ENCODE peak calls at places on chromosomes 5 and 9, in four cellular contexts. One of them, this sample, is unnamed.

GRCh38 chr5:52024363-52024762 is 641.1 kb downstream of the ISL1 start:
- DNase-seq in A549: no peak
- DNase-seq in GM12878: no peak
- DNase-seq in K562: no peak
- DNase-seq in this sample: no peak

GRCh38 chr5:124162782-124163532 is 583.5 kb downstream of the ZNF608 start:
- DNase-seq in A549: no peak
- DNase-seq in GM12878: no peak
- DNase-seq in K562: no peak
- DNase-seq in this sample: peak

GRCh38 chr9:79129865-79130480 is 441.8 kb upstream of the TLE4 start:
- DNase-seq in A549: peak
- DNase-seq in GM12878: no peak
- DNase-seq in K562: peak
- DNase-seq in this sample: peak

GRCh38 chr9:137201205-137201868 is 796 bp upstream of the TPRN start:
- DNase-seq in A549: no peak
- DNase-seq in GM12878: no peak
- DNase-seq in K562: no peak
- DNase-seq in this sample: no peak

GRCh38 chr5:88787856-88788255 is 95.1 kb downstream of the MEF2C start:
- DNase-seq in A549: no peak
- DNase-seq in GM12878: no peak
- DNase-seq in K562: no peak
- DNase-seq in this sample: no peak

GRCh38 chr5:1460054-1460682 is 14.9 kb upstream of the SLC6A3 start:
- DNase-seq in A549: no peak
- DNase-seq in GM12878: no peak
- DNase-seq in K562: no peak
- DNase-seq in this sample: no peak

GRCh38 chr5:171450423-171451246 is 31.2 kb downstream of the FGF18 start:
- DNase-seq in A549: no peak
- DNase-seq in GM12878: no peak
- DNase-seq in K562: peak
- DNase-seq in this sample: peak

GRCh38 chr5:7419367-7419766 is 23.4 kb downstream of the ADCY2 start:
- DNase-seq in A549: no peak
- DNase-seq in GM12878: no peak
- DNase-seq in K562: no peak
- DNase-seq in this sample: no peak

GRCh38 chr5:6822556-6823343 is 109.5 kb downstream of the TENT4A start:
- DNase-seq in A549: no peak
- DNase-seq in GM12878: no peak
- DNase-seq in K562: no peak
- DNase-seq in this sample: no peak

GRCh38 chr5:177349762-177350161 is 1.7 kb downstream of the LMAN2 start:
- DNase-seq in A549: no peak
- DNase-seq in GM12878: no peak
- DNase-seq in K562: no peak
- DNase-seq in this sample: no peak

GRCh38 chr9:18855636-18856035 is 177.4 kb downstream of the SAXO1 start:
- DNase-seq in A549: no peak
- DNase-seq in GM12878: no peak
- DNase-seq in K562: no peak
- DNase-seq in this sample: no peak

GRCh38 chr9:89845321-89845720 is 240.5 kb downstream of the GADD45G start:
- DNase-seq in A549: no peak
- DNase-seq in GM12878: no peak
- DNase-seq in K562: no peak
- DNase-seq in this sample: no peak

GRCh38 chr5:152529456-152529855 is 124.4 kb upstream of the NMUR2 start:
- DNase-seq in A549: no peak
- DNase-seq in GM12878: no peak
- DNase-seq in K562: no peak
- DNase-seq in this sample: no peak

GRCh38 chr5:141413540-141414069 is 818 bp downstream of the PCDHGA10 start:
- DNase-seq in A549: no peak
- DNase-seq in GM12878: no peak
- DNase-seq in K562: no peak
- DNase-seq in this sample: no peak

GRCh38 chr5:132854301-132854700 is 12.0 kb downstream of the GDF9 start:
- DNase-seq in A549: no peak
- DNase-seq in GM12878: no peak
- DNase-seq in K562: no peak
- DNase-seq in this sample: peak

GRCh38 chr5:143110591-143110990 is 292.9 kb downstream of the NR3C1 start:
- DNase-seq in A549: no peak
- DNase-seq in GM12878: no peak
- DNase-seq in K562: no peak
- DNase-seq in this sample: peak

GRCh38 chr9:127122176-127123151 is at the start of gene ANGPTL2:
- DNase-seq in A549: no peak
- DNase-seq in GM12878: no peak
- DNase-seq in K562: no peak
- DNase-seq in this sample: peak

GRCh38 chr5:176899296-176899891 is at the start of gene HK3:
- DNase-seq in A549: no peak
- DNase-seq in GM12878: no peak
- DNase-seq in K562: no peak
- DNase-seq in this sample: no peak

GRCh38 chr5:93579561-93580386 is 1.2 kb downstream of the NR2F1-AS1 start:
- DNase-seq in A549: no peak
- DNase-seq in GM12878: no peak
- DNase-seq in K562: no peak
- DNase-seq in this sample: peak

GRCh38 chr5:35182541-35183242 is 47.6 kb downstream of the PRLR start:
- DNase-seq in A549: no peak
- DNase-seq in GM12878: no peak
- DNase-seq in K562: no peak
- DNase-seq in this sample: no peak

GRCh38 chr9:38235244-38235643 is 157.3 kb upstream of the ALDH1B1 start:
- DNase-seq in A549: no peak
- DNase-seq in GM12878: no peak
- DNase-seq in K562: no peak
- DNase-seq in this sample: no peak

GRCh38 chr5:116303340-116303739 is 218.5 kb downstream of the COMMD10 start:
- DNase-seq in A549: no peak
- DNase-seq in GM12878: no peak
- DNase-seq in K562: no peak
- DNase-seq in this sample: no peak

GRCh38 chr5:91128604-91129003 is 254.5 kb downstream of the ARRDC3 start:
- DNase-seq in A549: no peak
- DNase-seq in GM12878: no peak
- DNase-seq in K562: no peak
- DNase-seq in this sample: peak

GRCh38 chr9:124511891-124512805 is 4.9 kb upstream of the NR5A1 start:
- DNase-seq in A549: no peak
- DNase-seq in GM12878: no peak
- DNase-seq in K562: peak
- DNase-seq in this sample: no peak

GRCh38 chr9:28073278-28073677 is 500.0 kb upstream of the C9orf72 start:
- DNase-seq in A549: peak
- DNase-seq in GM12878: no peak
- DNase-seq in K562: peak
- DNase-seq in this sample: peak

GRCh38 chr5:39376293-39376714 is 12.0 kb upstream of the C9 start:
- DNase-seq in A549: peak
- DNase-seq in GM12878: no peak
- DNase-seq in K562: peak
- DNase-seq in this sample: peak

GRCh38 chr9:109037946-109038345 is 24.6 kb upstream of the CTNNAL1 start:
- DNase-seq in A549: no peak
- DNase-seq in GM12878: no peak
- DNase-seq in K562: no peak
- DNase-seq in this sample: no peak

GRCh38 chr5:94674841-94675382 is 56.4 kb downstream of the SLF1 start:
- DNase-seq in A549: no peak
- DNase-seq in GM12878: no peak
- DNase-seq in K562: no peak
- DNase-seq in this sample: peak

GRCh38 chr9:110942522-110942921 is 95.7 kb downstream of the LPAR1 start:
- DNase-seq in A549: no peak
- DNase-seq in GM12878: no peak
- DNase-seq in K562: no peak
- DNase-seq in this sample: peak

GRCh38 chr5:168313596-168314204 is 22.3 kb downstream of the WWC1 start:
- DNase-seq in A549: no peak
- DNase-seq in GM12878: no peak
- DNase-seq in K562: no peak
- DNase-seq in this sample: no peak

GRCh38 chr5:168312606-168313297 is 21.3 kb downstream of the WWC1 start:
- DNase-seq in A549: no peak
- DNase-seq in GM12878: no peak
- DNase-seq in K562: no peak
- DNase-seq in this sample: no peak

GRCh38 chr5:168308976-168309598 is 17.6 kb downstream of the WWC1 start:
- DNase-seq in A549: no peak
- DNase-seq in GM12878: no peak
- DNase-seq in K562: no peak
- DNase-seq in this sample: no peak

GRCh38 chr5:168307925-168308584 is 16.6 kb downstream of the WWC1 start:
- DNase-seq in A549: no peak
- DNase-seq in GM12878: no peak
- DNase-seq in K562: no peak
- DNase-seq in this sample: no peak

GRCh38 chr5:168311061-168311566 is 19.7 kb downstream of the WWC1 start:
- DNase-seq in A549: no peak
- DNase-seq in GM12878: no peak
- DNase-seq in K562: peak
- DNase-seq in this sample: no peak
- TF ChIP-seq ELK1 in A549: no peak
- TF ChIP-seq ELK1 in GM12878: no peak
- TF ChIP-seq ELK1 in K562: no peak
- TF ChIP-seq ELK1 in this sample: no peak

DNA sequence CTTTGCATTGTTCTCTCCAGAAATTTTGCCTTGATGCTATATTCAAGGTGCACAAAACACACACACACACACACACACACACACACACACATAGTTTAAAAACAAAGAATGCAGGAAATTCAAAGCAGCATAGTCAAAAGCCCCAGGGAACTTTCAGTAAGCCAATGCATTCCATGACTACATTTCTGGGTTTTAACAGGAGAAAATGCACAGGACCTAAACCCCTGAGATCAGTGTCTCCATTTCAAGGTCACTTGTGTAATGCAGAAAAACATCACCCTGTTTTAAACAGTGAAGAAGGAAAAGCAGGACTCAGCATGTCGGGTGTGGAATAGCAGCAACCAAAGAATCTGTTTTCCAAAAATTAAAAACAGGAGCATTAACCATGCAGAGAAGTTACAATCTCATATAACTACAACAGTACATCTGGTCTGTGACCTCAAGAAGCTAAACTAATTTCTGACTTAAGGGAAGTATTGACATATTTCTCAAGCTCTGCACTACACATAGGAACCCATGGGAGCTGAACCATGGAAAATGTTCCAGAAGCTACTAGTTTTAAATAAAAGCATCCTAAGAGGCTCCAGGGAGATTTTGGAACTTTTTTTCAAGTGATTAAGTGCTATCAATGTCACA is 296.8 kb downstream of the HINT1 start:
- DNase-seq in A549: no peak
- DNase-seq in GM12878: no peak
- DNase-seq in K562: no peak
- DNase-seq in this sample: no peak
- TF ChIP-seq ELK1 in A549: no peak
- TF ChIP-seq ELK1 in GM12878: no peak
- TF ChIP-seq ELK1 in K562: no peak
- TF ChIP-seq ELK1 in this sample: no peak

GRCh38 chr9:135712571-135713295 is 10.7 kb downstream of the KCNT1 start:
- DNase-seq in A549: no peak
- DNase-seq in GM12878: no peak
- DNase-seq in K562: no peak
- DNase-seq in this sample: no peak

GRCh38 chr9:135714242-135715055 is 12.5 kb downstream of the KCNT1 start:
- DNase-seq in A549: no peak
- DNase-seq in GM12878: no peak
- DNase-seq in K562: no peak
- DNase-seq in this sample: no peak

GRCh38 chr9:135717410-135717809 is 15.4 kb downstream of the KCNT1 start:
- DNase-seq in A549: no peak
- DNase-seq in GM12878: no peak
- DNase-seq in K562: no peak
- DNase-seq in this sample: no peak

GRCh38 chr9:135716045-135716444 is 14.1 kb downstream of the KCNT1 start:
- DNase-seq in A549: no peak
- DNase-seq in GM12878: no peak
- DNase-seq in K562: no peak
- DNase-seq in this sample: no peak

GRCh38 chr9:135715056-135715595 is 13.1 kb downstream of the KCNT1 start:
- DNase-seq in A549: no peak
- DNase-seq in GM12878: no peak
- DNase-seq in K562: no peak
- DNase-seq in this sample: no peak
- TF ChIP-seq ELK1 in A549: no peak
- TF ChIP-seq ELK1 in GM12878: no peak
- TF ChIP-seq ELK1 in K562: no peak
- TF ChIP-seq ELK1 in this sample: no peak

GRCh38 chr5:61394078-61394701 is 62.1 kb downstream of the ZSWIM6 start:
- DNase-seq in A549: no peak
- DNase-seq in GM12878: no peak
- DNase-seq in K562: no peak
- DNase-seq in this sample: peak
- TF ChIP-seq ELK1 in A549: no peak
- TF ChIP-seq ELK1 in GM12878: no peak
- TF ChIP-seq ELK1 in K562: no peak
- TF ChIP-seq ELK1 in this sample: no peak

DNA sequence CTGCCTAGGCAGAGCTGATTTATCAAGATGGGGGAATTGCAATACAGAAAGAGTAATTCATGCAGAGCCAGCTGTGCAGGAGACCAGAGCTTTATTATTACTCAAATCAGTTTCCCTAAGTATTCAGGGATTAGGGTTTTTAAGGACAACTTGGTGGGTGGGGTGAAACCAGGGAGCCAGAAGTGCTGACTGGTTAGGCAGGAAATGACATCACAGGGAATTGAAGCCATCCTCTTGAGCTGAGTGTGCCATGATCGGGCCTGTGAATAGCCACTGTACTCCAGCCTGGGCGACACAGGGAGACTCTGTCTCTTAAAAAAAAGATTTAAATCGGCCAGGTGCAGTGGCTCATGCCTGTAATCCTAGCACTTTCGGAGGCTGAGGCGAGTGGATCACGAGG is 45.3 kb upstream of the CDK5RAP2 start:
- DNase-seq in A549: no peak
- DNase-seq in GM12878: no peak
- DNase-seq in K562: no peak
- DNase-seq in this sample: peak
- TF ChIP-seq ELK1 in A549: no peak
- TF ChIP-seq ELK1 in GM12878: no peak
- TF ChIP-seq ELK1 in K562: no peak
- TF ChIP-seq ELK1 in this sample: no peak

This sample was measured in IMR-90.